ENCODE peak calls at places on chromosomes 7 and 10, in eight cellular contexts. One of them, this sample, is unnamed.

GRCh38 chr10:119340893-119341235 is 133.5 kb downstream of the GRK5 start:
- DNase-seq in psoas muscle: no peak
- DNase-seq in aorta: no peak
- DNase-seq in lower lobe of right lung: no peak
- DNase-seq in left ventricle myocardium inferior: no peak
- DNase-seq in body of pancreas: no peak
- DNase-seq in right lobe of liver: peak; percentile 66
- DNase-seq in adrenal gland: no peak
- DNase-seq in this sample: no peak

GRCh38 chr10:71314028-71314693 is 4.9 kb upstream of the SLC29A3 start:
- DNase-seq in right lobe of liver: peak; percentile 55
- DNase-seq in lower lobe of right lung: peak; percentile 65
- DNase-seq in left ventricle myocardium inferior: peak; percentile 50
- DNase-seq in adrenal gland: peak; percentile 53
- DNase-seq in aorta: peak; percentile 87
- DNase-seq in body of pancreas: peak; percentile 60
- DNase-seq in psoas muscle: peak; percentile 60
- DNase-seq in this sample: peak; percentile 93

GRCh38 chr10:70445718-70446485 is 4.4 kb upstream of the NODAL start:
- DNase-seq in adrenal gland: no peak
- DNase-seq in left ventricle myocardium inferior: no peak
- DNase-seq in psoas muscle: no peak
- DNase-seq in body of pancreas: no peak
- DNase-seq in aorta: no peak
- DNase-seq in lower lobe of right lung: no peak
- DNase-seq in right lobe of liver: no peak
- DNase-seq in this sample: no peak

GRCh38 chr10:132065491-132066105 is at the start of gene JAKMIP3:
- DNase-seq in body of pancreas: peak; percentile 51
- DNase-seq in psoas muscle: peak; percentile 54
- DNase-seq in left ventricle myocardium inferior: no peak
- DNase-seq in adrenal gland: peak; percentile 79
- DNase-seq in right lobe of liver: peak; percentile 38
- DNase-seq in aorta: peak; percentile 72
- DNase-seq in lower lobe of right lung: no peak
- DNase-seq in this sample: peak; percentile 90

GRCh38 chr7:85688712-85689111 is 501.9 kb upstream of the SEMA3D start:
- DNase-seq in right lobe of liver: no peak
- DNase-seq in left ventricle myocardium inferior: no peak
- DNase-seq in aorta: no peak
- DNase-seq in psoas muscle: no peak
- DNase-seq in body of pancreas: no peak
- DNase-seq in lower lobe of right lung: no peak
- DNase-seq in adrenal gland: no peak
- DNase-seq in this sample: no peak

GRCh38 chr10:102773986-102774385 is 30.2 kb downstream of the WBP1L start:
- DNase-seq in psoas muscle: no peak
- DNase-seq in right lobe of liver: no peak
- DNase-seq in body of pancreas: no peak
- DNase-seq in lower lobe of right lung: no peak
- DNase-seq in aorta: no peak
- DNase-seq in left ventricle myocardium inferior: peak; percentile 35
- DNase-seq in adrenal gland: no peak
- DNase-seq in this sample: no peak

GRCh38 chr10:49395741-49396665 is at the start of gene DRGX:
- DNase-seq in left ventricle myocardium inferior: no peak
- DNase-seq in body of pancreas: no peak
- DNase-seq in right lobe of liver: no peak
- DNase-seq in lower lobe of right lung: no peak
- DNase-seq in psoas muscle: no peak
- DNase-seq in adrenal gland: no peak
- DNase-seq in aorta: no peak
- DNase-seq in this sample: peak; percentile 73

GRCh38 chr10:12896251-12896650 is 105.3 kb downstream of the CCDC3 start:
- DNase-seq in psoas muscle: no peak
- DNase-seq in lower lobe of right lung: no peak
- DNase-seq in right lobe of liver: no peak
- DNase-seq in body of pancreas: no peak
- DNase-seq in left ventricle myocardium inferior: no peak
- DNase-seq in aorta: no peak
- DNase-seq in adrenal gland: no peak
- DNase-seq in this sample: no peak

GRCh38 chr10:114367041-114367675 is 37.1 kb downstream of the AFAP1L2 start:
- DNase-seq in adrenal gland: no peak
- DNase-seq in right lobe of liver: no peak
- DNase-seq in aorta: no peak
- DNase-seq in lower lobe of right lung: no peak
- DNase-seq in psoas muscle: no peak
- DNase-seq in body of pancreas: no peak
- DNase-seq in left ventricle myocardium inferior: no peak
- DNase-seq in this sample: no peak

GRCh38 chr7:1362301-1362700 is 97.0 kb downstream of the MICALL2 start:
- DNase-seq in adrenal gland: no peak
- DNase-seq in lower lobe of right lung: peak; percentile 30
- DNase-seq in psoas muscle: no peak
- DNase-seq in right lobe of liver: no peak
- DNase-seq in aorta: peak; percentile 56
- DNase-seq in left ventricle myocardium inferior: no peak
- DNase-seq in body of pancreas: no peak
- DNase-seq in this sample: peak; percentile 54

GRCh38 chr7:39504963-39505362 is 61.2 kb upstream of the YAE1 start:
- DNase-seq in lower lobe of right lung: no peak
- DNase-seq in adrenal gland: peak; percentile 84
- DNase-seq in body of pancreas: peak; percentile 14
- DNase-seq in right lobe of liver: peak; percentile 24
- DNase-seq in psoas muscle: peak; percentile 33
- DNase-seq in aorta: no peak
- DNase-seq in left ventricle myocardium inferior: no peak
- DNase-seq in this sample: no peak

DNA sequence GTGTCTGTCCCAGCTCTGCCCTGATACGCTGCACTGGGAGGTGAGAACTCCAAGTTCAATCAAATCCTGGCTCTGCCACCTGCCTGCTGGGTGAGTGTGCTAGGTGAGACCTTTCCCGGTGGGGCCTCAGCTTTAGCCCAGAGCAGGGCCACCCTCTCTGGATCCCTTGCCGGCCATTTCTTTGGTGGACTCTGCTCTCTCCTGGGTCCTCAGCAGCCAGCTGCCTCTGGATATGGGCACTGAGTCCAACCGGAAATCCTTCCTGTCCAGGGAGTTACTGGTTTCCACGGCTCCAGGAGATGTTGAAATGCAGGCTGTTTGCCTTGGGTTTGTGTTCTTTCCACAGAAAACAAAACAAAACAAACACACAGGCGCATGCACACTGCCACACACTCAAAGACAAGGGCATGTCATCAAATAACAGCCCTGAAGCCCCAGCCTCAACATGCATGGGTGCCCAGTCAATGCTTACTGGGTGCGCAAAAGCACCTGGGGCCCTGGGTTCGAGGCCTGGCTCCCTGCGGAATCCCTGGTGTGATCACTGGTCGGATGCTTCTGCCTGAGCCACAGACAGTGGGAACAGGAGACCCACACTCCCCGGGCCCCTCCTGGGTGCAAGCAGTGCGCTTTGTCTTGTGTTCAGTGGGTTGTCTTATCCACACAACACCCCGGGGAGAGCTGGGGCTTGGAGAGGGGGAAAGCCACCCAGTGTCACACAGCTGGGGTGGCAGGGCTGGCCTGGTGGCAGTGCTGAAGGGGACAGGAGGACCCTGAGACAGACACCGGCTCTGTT is 33.1 kb downstream of the PPIF start:
- DNase-seq in lower lobe of right lung: peak; percentile 45
- DNase-seq in right lobe of liver: peak; percentile 71
- DNase-seq in body of pancreas: no peak
- DNase-seq in psoas muscle: peak; percentile 57
- DNase-seq in left ventricle myocardium inferior: no peak
- DNase-seq in aorta: no peak
- DNase-seq in adrenal gland: peak; percentile 44
- DNase-seq in this sample: no peak
- H3K4me3 ChIP-seq in lower lobe of right lung: no peak overlapping the region
- H3K4me3 ChIP-seq in right lobe of liver: peak overlapping the region; percentile 57
- H3K4me3 ChIP-seq in body of pancreas: no peak overlapping the region
- H3K4me3 ChIP-seq in psoas muscle: no peak overlapping the region
- H3K4me3 ChIP-seq in left ventricle myocardium inferior: peak overlapping the region; percentile 12
- H3K4me3 ChIP-seq in aorta: no peak overlapping the region
- H3K4me3 ChIP-seq in adrenal gland: no peak overlapping the region
- H3K4me3 ChIP-seq in this sample: no peak overlapping the region

GRCh38 chr7:128911441-128912031 is 1.0 kb upstream of the KCP start:
- DNase-seq in aorta: peak; percentile 76
- DNase-seq in right lobe of liver: no peak
- DNase-seq in body of pancreas: no peak
- DNase-seq in adrenal gland: no peak
- DNase-seq in left ventricle myocardium inferior: peak; percentile 40
- DNase-seq in psoas muscle: no peak
- DNase-seq in lower lobe of right lung: no peak
- DNase-seq in this sample: peak; percentile 87
- H3K27me3 ChIP-seq in aorta: no peaks in the 10 kb centered on the region
- H3K27me3 ChIP-seq in right lobe of liver: no peaks in the 10 kb centered on the region
- H3K27me3 ChIP-seq in body of pancreas: no peaks in the 10 kb centered on the region
- H3K27me3 ChIP-seq in adrenal gland: peaks cover 31% of the 10 kb centered on the region
- H3K27me3 ChIP-seq in left ventricle myocardium inferior: peaks cover 91% of the 10 kb centered on the region
- H3K27me3 ChIP-seq in psoas muscle: no peaks in the 10 kb centered on the region
- H3K27me3 ChIP-seq in lower lobe of right lung: peaks cover 77% of the 10 kb centered on the region
- H3K27me3 ChIP-seq in this sample: peaks cover 23% of the 10 kb centered on the region

GRCh38 chr7:156554488-156554887 is 86.1 kb upstream of the RNF32 start:
- DNase-seq in lower lobe of right lung: no peak
- DNase-seq in body of pancreas: no peak
- DNase-seq in left ventricle myocardium inferior: no peak
- DNase-seq in aorta: no peak
- DNase-seq in psoas muscle: no peak
- DNase-seq in right lobe of liver: no peak
- DNase-seq in adrenal gland: no peak
- DNase-seq in this sample: no peak
- H3K36me3 ChIP-seq in lower lobe of right lung: no peaks in the 10 kb centered on the region
- H3K36me3 ChIP-seq in body of pancreas: no peaks in the 10 kb centered on the region
- H3K36me3 ChIP-seq in left ventricle myocardium inferior: no peaks in the 10 kb centered on the region
- H3K36me3 ChIP-seq in aorta: no peaks in the 10 kb centered on the region
- H3K36me3 ChIP-seq in psoas muscle: no peaks in the 10 kb centered on the region
- H3K36me3 ChIP-seq in right lobe of liver: no peaks in the 10 kb centered on the region
- H3K36me3 ChIP-seq in adrenal gland: no peaks in the 10 kb centered on the region
- H3K36me3 ChIP-seq in this sample: no peaks in the 10 kb centered on the region

GRCh38 chr10:8034666-8035640 is 19.5 kb upstream of the GATA3 start:
- DNase-seq in adrenal gland: no peak
- DNase-seq in left ventricle myocardium inferior: no peak
- DNase-seq in aorta: peak; percentile 69
- DNase-seq in lower lobe of right lung: no peak
- DNase-seq in psoas muscle: no peak
- DNase-seq in body of pancreas: no peak
- DNase-seq in right lobe of liver: no peak
- DNase-seq in this sample: peak; percentile 75
- H3K4me3 ChIP-seq in adrenal gland: no peak overlapping the region
- H3K4me3 ChIP-seq in left ventricle myocardium inferior: peak overlapping the region; percentile 48
- H3K4me3 ChIP-seq in aorta: no peak overlapping the region
- H3K4me3 ChIP-seq in lower lobe of right lung: peak overlapping the region; percentile 6
- H3K4me3 ChIP-seq in psoas muscle: peak overlapping the region; percentile 43
- H3K4me3 ChIP-seq in body of pancreas: no peak overlapping the region
- H3K4me3 ChIP-seq in right lobe of liver: peak overlapping the region; percentile 13
- H3K4me3 ChIP-seq in this sample: peak overlapping the region; percentile 25

DNA sequence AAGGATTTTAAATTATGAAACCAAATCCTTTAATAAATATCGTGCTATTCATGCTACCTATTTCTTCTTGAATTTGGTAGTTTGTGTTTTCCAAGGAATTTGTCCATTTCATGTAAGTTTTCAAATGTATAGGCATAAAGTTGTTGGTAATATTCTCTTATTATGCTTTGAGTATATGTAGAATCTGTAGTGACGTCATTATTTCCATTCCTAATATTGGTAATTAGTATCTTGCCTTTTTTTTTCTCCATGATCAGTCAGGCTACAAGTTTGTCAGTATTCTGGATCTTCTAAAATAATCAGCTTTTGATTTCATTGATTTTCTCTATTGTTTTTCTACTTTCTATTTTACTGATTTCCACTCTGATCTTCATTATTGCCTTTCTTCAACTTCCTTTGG is 156.6 kb upstream of the HDAC9 start:
- DNase-seq in aorta: no peak
- DNase-seq in body of pancreas: no peak
- DNase-seq in psoas muscle: no peak
- DNase-seq in lower lobe of right lung: no peak
- DNase-seq in adrenal gland: no peak
- DNase-seq in right lobe of liver: no peak
- DNase-seq in left ventricle myocardium inferior: no peak
- DNase-seq in this sample: no peak
- H3K27me3 ChIP-seq in aorta: no peaks in the 10 kb centered on the region
- H3K27me3 ChIP-seq in body of pancreas: no peaks in the 10 kb centered on the region
- H3K27me3 ChIP-seq in psoas muscle: no peaks in the 10 kb centered on the region
- H3K27me3 ChIP-seq in lower lobe of right lung: no peaks in the 10 kb centered on the region
- H3K27me3 ChIP-seq in adrenal gland: no peaks in the 10 kb centered on the region
- H3K27me3 ChIP-seq in right lobe of liver: no peaks in the 10 kb centered on the region
- H3K27me3 ChIP-seq in left ventricle myocardium inferior: no peaks in the 10 kb centered on the region
- H3K27me3 ChIP-seq in this sample: no peaks in the 10 kb centered on the region

GRCh38 chr10:1096287-1096889 is 40.2 kb downstream of the WDR37 start:
- DNase-seq in right lobe of liver: no peak
- DNase-seq in body of pancreas: no peak
- DNase-seq in left ventricle myocardium inferior: no peak
- DNase-seq in psoas muscle: no peak
- DNase-seq in adrenal gland: no peak
- DNase-seq in aorta: peak; percentile 70
- DNase-seq in lower lobe of right lung: no peak
- DNase-seq in this sample: no peak
- H3K36me3 ChIP-seq in right lobe of liver: no peaks in the 10 kb centered on the region
- H3K36me3 ChIP-seq in body of pancreas: peaks cover 5% of the 10 kb centered on the region
- H3K36me3 ChIP-seq in left ventricle myocardium inferior: peaks cover 62% of the 10 kb centered on the region
- H3K36me3 ChIP-seq in psoas muscle: peaks cover 8% of the 10 kb centered on the region
- H3K36me3 ChIP-seq in adrenal gland: no peaks in the 10 kb centered on the region
- H3K36me3 ChIP-seq in aorta: peaks cover 4% of the 10 kb centered on the region
- H3K36me3 ChIP-seq in lower lobe of right lung: peaks cover 88% of the 10 kb centered on the region
- H3K36me3 ChIP-seq in this sample: peaks cover 6% of the 10 kb centered on the region

This sample was measured in H7.